ENCODE peak calls at places on chromosomes 11 and 22, in ten cellular contexts. G, E, B, D, R, U, H, V, P and L are unnamed samples. For H3K4me1, the result is how much of the 10 kb centered on the place peaks cover.

GRCh38 chr11:132056689-132057088 is 686.3 kb downstream of the NTM start:
- DNase-seq in G (peak), E (no peak), B (no peak), D (no peak), R (no peak), U (peak), H (no peak), V (no peak), P (no peak), L (no peak)

GRCh38 chr22:49701380-49702067 is 126.1 kb downstream of the BRD1 start:
- DNase-seq in G (no peak), E (no peak), B (no peak), D (no peak), R (no peak), U (no peak), H (no peak), V (no peak), P (peak), L (no peak)

GRCh38 chr11:75275581-75275980 is 35.0 kb downstream of the TPBGL start:
- DNase-seq in G (peak), E (no peak), B (peak), D (peak), R (no peak), U (no peak), H (no peak), V (no peak), P (peak), L (peak)

GRCh38 chr11:117814204-117814765 is 10.3 kb downstream of the FXYD2 start:
- DNase-seq in G (no peak), E (no peak), B (no peak), D (no peak), R (no peak), U (no peak), H (no peak), V (no peak), P (no peak), L (no peak)

GRCh38 chr22:40922484-40923303 is 28.5 kb upstream of the RBX1 start:
- DNase-seq in G (peak), E (peak), B (no peak), D (no peak), R (no peak), U (peak), H (no peak), V (peak), P (peak), L (no peak)

GRCh38 chr11:1761110-1761856 is 2.4 kb downstream of the CTSD start:
- DNase-seq in G (no peak), E (no peak), B (peak), D (no peak), R (peak), U (no peak), H (no peak), V (no peak), P (no peak), L (no peak)

GRCh38 chr11:125053167-125053566 is 9.9 kb upstream of the SLC37A2 start:
- DNase-seq in G (no peak), E (no peak), B (no peak), D (no peak), R (no peak), U (no peak), H (no peak), V (no peak), P (no peak), L (no peak)

GRCh38 chr22:17412232-17412631 is 43.0 kb downstream of the CECR2 start:
- DNase-seq in G (no peak), E (no peak), B (no peak), D (no peak), R (no peak), U (no peak), H (no peak), V (no peak), P (no peak), L (no peak)

GRCh38 chr11:126290887-126291286 is 8.0 kb downstream of the TIRAP start:
- DNase-seq in G (no peak), E (no peak), B (no peak), D (no peak), R (no peak), U (no peak), H (no peak), V (no peak), P (no peak), L (no peak)

GRCh38 chr22:50568626-50569025 is 5.9 kb upstream of the SYCE3 start:
- DNase-seq in G (no peak), E (no peak), B (no peak), D (peak), R (no peak), U (no peak), H (no peak), V (no peak), P (no peak), L (no peak)

GRCh38 chr22:31120642-31121041 is 2.1 kb upstream of the INPP5J start:
- DNase-seq in G (no peak), E (no peak), B (no peak), D (no peak), R (no peak), U (no peak), H (no peak), V (no peak), P (no peak), L (no peak)

GRCh38 chr22:50622723-50623327 is 5.1 kb downstream of the ARSA start:
- DNase-seq in G (no peak), E (no peak), B (peak), D (peak), R (no peak), U (no peak), H (no peak), V (peak), P (peak), L (no peak)

GRCh38 chr22:28605362-28605761 is 74.3 kb downstream of the TTC28 start:
- DNase-seq in G (no peak), E (no peak), B (no peak), D (no peak), R (no peak), U (no peak), H (no peak), V (no peak), P (no peak), L (no peak)

GRCh38 chr11:118606157-118606843 is 1.1 kb upstream of the PHLDB1 start:
- DNase-seq in G (no peak), E (no peak), B (no peak), D (no peak), R (no peak), U (no peak), H (peak), V (no peak), P (no peak), L (peak)

GRCh38 chr22:48044484-48045060 is 1282.1 kb downstream of the TBC1D22A start:
- DNase-seq in G (no peak), E (no peak), B (no peak), D (no peak), R (no peak), U (no peak), H (no peak), V (no peak), P (no peak), L (no peak)

GRCh38 chr11:119759324-119759723 is 30.3 kb upstream of the NECTIN1 start:
- DNase-seq in G (peak), E (no peak), B (no peak), D (no peak), R (no peak), U (peak), H (no peak), V (no peak), P (no peak), L (no peak)

GRCh38 chr11:65538915-65539374 is 14.1 kb downstream of the SCYL1 start:
- DNase-seq in G (no peak), E (no peak), B (peak), D (no peak), R (peak), U (no peak), H (no peak), V (no peak), P (no peak), L (no peak)

DNA sequence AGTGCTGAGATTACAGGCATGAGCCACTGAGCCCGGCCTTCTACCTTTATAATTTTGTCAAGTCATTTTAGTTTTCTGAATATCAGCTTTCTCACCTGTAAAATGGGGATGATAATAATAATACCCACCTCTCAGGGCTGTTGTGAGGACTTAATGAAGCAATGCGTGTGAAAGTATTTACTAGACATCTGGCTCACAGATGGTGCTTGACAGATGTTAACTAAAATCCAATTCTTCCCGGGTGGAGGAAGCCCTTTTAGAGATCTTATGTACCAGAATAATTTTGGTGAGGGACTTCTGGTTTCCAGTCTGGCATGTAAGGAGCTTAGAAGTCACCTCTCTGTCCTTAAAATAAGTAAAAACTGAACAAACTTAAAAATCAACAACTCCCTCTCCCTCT is 43.7 kb upstream of the NUP160 start:
- DNase-seq in G (no peak), E (no peak), B (no peak), D (no peak), R (no peak), U (no peak), H (no peak), V (no peak), P (no peak), L (no peak)
- TF ChIP-seq CTCF in G (no peak), E (no peak), B (no peak), D (no peak), R (no peak), U (no peak), H (no peak), V (no peak), P (no peak), L (no peak)

DNA sequence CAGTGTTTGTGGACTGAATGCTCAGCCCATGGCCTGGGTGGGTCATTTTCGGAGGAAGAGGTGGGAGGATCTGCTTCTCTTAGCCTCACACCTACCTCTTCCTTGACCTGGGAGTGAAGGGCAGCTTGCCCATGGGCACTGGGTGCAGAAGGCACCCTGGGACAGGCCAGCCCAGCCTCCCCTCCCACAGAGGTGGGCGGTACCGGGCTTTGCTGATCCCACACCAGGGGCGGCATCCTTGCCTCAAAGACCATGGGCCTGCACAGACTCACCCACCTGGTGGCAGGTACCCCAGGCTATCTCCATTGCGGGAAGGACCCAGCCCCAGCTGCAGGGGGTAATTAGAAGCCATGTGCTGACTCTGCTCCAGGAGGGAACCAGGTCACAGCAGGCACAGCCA is 1.5 kb upstream of the PNPLA5 start:
- DNase-seq in G (no peak), E (no peak), B (no peak), D (no peak), R (no peak), U (no peak), H (no peak), V (no peak), P (no peak), L (no peak)
- H3K4me1 ChIP-seq in G (under half), E (under half), B (under half), D (under half), R (under half), U (under half), H (under half), V (under half), P (under half), L (under half)

GRCh38 chr11:115611343-115611742 is 107.1 kb upstream of the CADM1 start:
- DNase-seq in G (no peak), E (no peak), B (no peak), D (no peak), R (no peak), U (no peak), H (no peak), V (no peak), P (no peak), L (no peak)
- H3K4me3 ChIP-seq in G (no peak), E (no peak), B (no peak), D (no peak), R (no peak), U (no peak), H (no peak), V (no peak), P (no peak), L (no peak)

GRCh38 chr11:61173456-61173855 is 12.2 kb upstream of the VPS37C start:
- DNase-seq in G (peak), E (no peak), B (no peak), D (no peak), R (no peak), U (no peak), H (no peak), V (no peak), P (peak), L (no peak)
- TF ChIP-seq CTCF in G (peak), E (no peak), B (no peak), D (no peak), R (peak), U (peak), H (no peak), V (peak), P (peak), L (no peak)